ENCODE peak calls at places on chromosomes 3 and 15, in seven cellular contexts. M, K, F, P, Q, A and B are unnamed samples.

GRCh38 chr3:131568460-131568859 is 65.7 kb upstream of the MRPL3 start:
- DNase-seq in F (no peak), P (no peak), K (no peak), Q (no peak), M (peak), A (no peak), B (no peak)

GRCh38 chr15:74808073-74808839 is 4.4 kb upstream of the LMAN1L start:
- DNase-seq in F (no peak), P (no peak), K (no peak), A (no peak), Q (peak), M (no peak), B (no peak)

GRCh38 chr3:120528163-120528562 is 68.0 kb upstream of the NDUFB4 start:
- DNase-seq in K (no peak), A (no peak), F (no peak), Q (no peak), P (no peak), M (no peak), B (no peak)

GRCh38 chr3:149473314-149473990 is 1.0 kb upstream of the TM4SF4 start:
- DNase-seq in F (no peak), Q (no peak), P (no peak), M (no peak), A (no peak), K (no peak), B (no peak)

GRCh38 chr3:194100856-194101390 is 35.0 kb upstream of the HES1 start:
- DNase-seq in F (no peak), K (no peak), A (no peak), Q (peak), M (no peak), P (peak), B (no peak)

GRCh38 chr3:58568572-58569286 is 8.5 kb downstream of the FAM107A start:
- DNase-seq in A (peak), Q (peak), K (peak), M (peak), F (peak), P (no peak), B (peak)

GRCh38 chr3:197555281-197556261 is at the start of gene BDH1:
- DNase-seq in M (peak), A (no peak), Q (no peak), K (peak), P (no peak), F (no peak), B (no peak)

GRCh38 chr3:55519016-55519415 is 31.9 kb upstream of the WNT5A start:
- DNase-seq in P (no peak), A (no peak), Q (no peak), M (no peak), K (no peak), F (no peak), B (no peak)

GRCh38 chr15:63601727-63602185 is 4.6 kb downstream of the FBXL22 start:
- DNase-seq in F (no peak), A (no peak), Q (no peak), K (peak), P (no peak), M (no peak), B (no peak)

GRCh38 chr3:194124221-194124620 is 11.7 kb upstream of the HES1 start:
- DNase-seq in Q (no peak), P (no peak), M (no peak), A (no peak), K (no peak), F (no peak), B (no peak)

GRCh38 chr15:39344662-39345141 is 236.2 kb upstream of the THBS1 start:
- DNase-seq in A (peak), F (no peak), M (no peak), P (no peak), K (no peak), Q (no peak), B (no peak)

GRCh38 chr15:91186892-91187644 is 87.0 kb downstream of the SV2B start:
- DNase-seq in A (peak), F (no peak), K (no peak), P (no peak), Q (no peak), M (peak), B (no peak)

GRCh38 chr3:197490098-197490497 is 65.7 kb downstream of the BDH1 start:
- DNase-seq in A (peak), P (no peak), Q (no peak), K (no peak), M (no peak), F (no peak), B (no peak)

GRCh38 chr3:194560047-194560446 is 73.2 kb downstream of the TMEM44 start:
- DNase-seq in K (no peak), P (no peak), F (no peak), A (no peak), Q (peak), M (no peak), B (no peak)

GRCh38 chr15:25436707-25437106 is 2.1 kb downstream of the UBE3A start:
- DNase-seq in A (peak), Q (peak), P (no peak), M (no peak), F (no peak), K (no peak), B (no peak)

GRCh38 chr3:63096248-63097058 is 181.7 kb upstream of the SYNPR start:
- DNase-seq in F (no peak), P (no peak), M (no peak), A (no peak), Q (no peak), K (no peak), B (peak)

GRCh38 chr3:28476194-28476593 is 127.6 kb upstream of the AZI2 start:
- DNase-seq in K (peak), P (peak), A (peak), F (no peak), Q (no peak), M (no peak), B (no peak)

GRCh38 chr15:98083203-98083910 is 122.9 kb downstream of the ARRDC4 start:
- DNase-seq in Q (no peak), K (no peak), A (no peak), M (no peak), P (no peak), F (no peak), B (no peak)

GRCh38 chr3:10737785-10738184 is 78.2 kb upstream of the SLC6A11 start:
- DNase-seq in P (no peak), K (no peak), Q (no peak), F (no peak), M (no peak), A (no peak), B (no peak)

GRCh38 chr3:119156868-119157267 is 10.9 kb downstream of the TEX55 start:
- DNase-seq in M (no peak), P (no peak), A (no peak), K (no peak), Q (no peak), F (no peak), B (no peak)

GRCh38 chr3:78880588-78881461 is 887.0 kb downstream of the ROBO1 start:
- DNase-seq in F (no peak), K (no peak), P (no peak), M (no peak), Q (no peak), A (no peak), B (no peak)

GRCh38 chr15:67839929-67840746 is at the start of gene RNU6-1:
- DNase-seq in Q (peak), M (peak), F (peak), K (peak), P (peak), A (peak), B (no peak)

GRCh38 chr3:171351676-171352075 is 108.5 kb downstream of the TNIK start:
- DNase-seq in M (no peak), F (no peak), P (no peak), A (no peak), K (no peak), Q (no peak), B (no peak)

GRCh38 chr15:32825219-32825618 is 107.4 kb downstream of the GREM1 start:
- DNase-seq in M (no peak), F (no peak), A (no peak), K (no peak), P (no peak), Q (no peak), B (no peak)

GRCh38 chr3:119981386-119981785 is 112.9 kb downstream of the GSK3B start:
- DNase-seq in F (no peak), Q (no peak), K (no peak), M (no peak), A (no peak), P (no peak), B (no peak)

GRCh38 chr15:41935566-41936020 is 36.8 kb downstream of the EHD4 start:
- DNase-seq in F (no peak), P (no peak), K (no peak), M (no peak), A (no peak), Q (no peak), B (no peak)

GRCh38 chr3:51391566-51392300 is 648 bp downstream of the RBM15B start:
- DNase-seq in F (no peak), P (no peak), Q (no peak), M (peak), K (peak), A (no peak), B (no peak)

GRCh38 chr15:94230436-94230885 is 900 bp upstream of the MCTP2 start:
- DNase-seq in M (no peak), A (no peak), Q (no peak), P (no peak), F (no peak), K (no peak), B (no peak)

GRCh38 chr3:126389112-126389791 is 5.5 kb upstream of the CFAP100 start:
- DNase-seq in Q (peak), F (peak), A (peak), P (peak), M (peak), K (peak), B (no peak)

GRCh38 chr3:159928071-159928491 is 60.6 kb upstream of the IL12A start:
- DNase-seq in Q (no peak), A (no peak), P (no peak), K (peak), M (no peak), F (no peak), B (no peak)

GRCh38 chr3:128588147-128588546 is 62.5 kb downstream of the RPN1 start:
- DNase-seq in P (no peak), A (no peak), M (no peak), K (no peak), F (no peak), Q (no peak), B (no peak)

GRCh38 chr3:166556955-166557354 is 719.7 kb upstream of the BCHE start:
- DNase-seq in K (no peak), M (no peak), F (no peak), A (no peak), P (no peak), Q (no peak), B (no peak)

DNA sequence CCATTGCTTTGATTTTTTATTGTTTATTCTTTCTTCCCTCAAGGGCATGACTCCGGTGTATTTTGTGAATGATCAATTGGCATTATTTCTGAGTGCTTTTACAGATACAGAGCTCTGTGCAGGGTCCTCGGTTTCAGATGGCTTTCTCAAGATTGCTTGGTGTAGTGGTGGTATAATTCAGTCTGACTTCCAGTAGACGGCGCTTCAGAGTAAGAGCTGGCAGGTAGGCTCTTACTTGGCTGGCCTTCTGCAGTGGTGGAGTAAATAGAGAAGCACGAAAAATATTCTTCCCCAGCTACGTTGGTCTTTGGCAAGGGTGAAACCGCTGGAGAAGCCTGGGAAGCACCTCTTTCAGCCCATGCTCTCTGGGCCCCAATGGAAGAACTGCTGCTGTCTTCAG is 723.0 kb upstream of the BCHE start:
- DNase-seq in A (peak), P (no peak), F (no peak), Q (no peak), M (no peak), K (no peak), B (no peak)
- TF ChIP-seq CTCF in A (peak), P (no peak), F (no peak), Q (no peak), M (no peak), K (no peak), B (no peak)

GRCh38 chr15:52765779-52766178 is 24.4 kb downstream of the ONECUT1 start:
- DNase-seq in M (peak), A (peak), Q (no peak), P (no peak), K (no peak), F (no peak), B (no peak)
- TF ChIP-seq CTCF in M (peak), A (peak), Q (peak), P (no peak), K (peak), F (peak), B (peak)

DNA sequence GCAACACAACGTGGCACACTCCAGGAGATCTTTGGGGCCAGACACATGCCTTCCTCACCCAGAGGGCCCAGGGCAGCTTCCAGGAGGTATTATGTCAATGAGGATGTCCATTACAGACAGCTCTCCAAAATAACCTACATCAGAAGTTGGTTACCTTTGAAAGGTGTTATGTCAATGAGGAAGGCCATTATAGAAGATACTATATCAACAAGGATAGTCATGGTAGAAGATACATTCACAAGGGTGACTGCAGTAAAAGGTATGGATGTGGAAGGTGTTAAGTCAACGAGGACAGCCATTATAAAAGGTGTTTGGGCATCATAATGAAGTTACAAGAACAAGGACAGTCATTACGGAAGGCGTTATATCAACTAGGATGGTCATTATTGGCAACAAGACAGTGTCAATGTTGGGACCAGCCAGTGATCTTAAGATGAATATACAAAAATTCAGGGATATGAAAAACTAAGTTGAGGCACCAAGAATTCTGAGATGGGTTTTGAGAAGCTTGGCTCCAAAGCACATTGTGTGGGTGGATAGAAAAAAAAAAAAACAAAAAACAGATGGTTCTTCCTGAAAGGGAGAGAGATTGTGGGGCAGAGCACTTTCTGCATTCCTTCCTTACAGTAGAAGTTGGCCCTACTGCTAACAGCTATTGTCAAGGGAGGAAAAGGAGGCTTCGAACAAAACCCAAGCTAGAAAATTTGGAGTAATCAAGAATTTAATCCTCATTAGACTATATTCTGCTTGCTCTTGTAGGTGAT is 11.2 kb downstream of the CDCP1 start:
- DNase-seq in Q (no peak), M (no peak), K (no peak), P (no peak), A (no peak), F (no peak), B (no peak)
- TF ChIP-seq CTCF in Q (no peak), M (no peak), K (no peak), P (no peak), A (no peak), F (no peak), B (no peak)

GRCh38 chr3:89950772-89951171 is 843.4 kb downstream of the EPHA3 start:
- DNase-seq in A (no peak), M (no peak), F (no peak), P (no peak), Q (no peak), K (no peak), B (no peak)
- TF ChIP-seq CTCF in A (no peak), M (no peak), F (no peak), P (no peak), Q (no peak), K (no peak), B (no peak)

GRCh38 chr15:56918046-56918906 is at the start of gene TCF12:
- DNase-seq in M (peak), K (peak), P (peak), Q (peak), F (peak), A (peak), B (peak)
- TF ChIP-seq CTCF in M (no peak), K (peak), P (peak), Q (peak), F (peak), A (peak), B (peak)

GRCh38 chr3:13348100-13348499 is 72.0 kb downstream of the NUP210 start:
- DNase-seq in A (no peak), F (no peak), P (no peak), K (no peak), Q (no peak), M (no peak), B (no peak)

GRCh38 chr3:13345772-13346171 is 74.3 kb downstream of the NUP210 start:
- DNase-seq in P (no peak), A (no peak), Q (no peak), M (no peak), F (no peak), K (no peak), B (no peak)

GRCh38 chr3:13346481-13347389 is 73.4 kb downstream of the NUP210 start:
- DNase-seq in A (no peak), F (peak), M (peak), K (peak), P (no peak), Q (no peak), B (no peak)

GRCh38 chr3:13348671-13349396 is 71.3 kb downstream of the NUP210 start:
- DNase-seq in P (no peak), F (no peak), M (peak), K (no peak), Q (no peak), A (no peak), B (no peak)

GRCh38 chr3:13347390-13347966 is 72.6 kb downstream of the NUP210 start:
- DNase-seq in F (no peak), A (no peak), K (no peak), M (peak), Q (no peak), P (no peak), B (no peak)
- TF ChIP-seq CTCF in F (no peak), A (no peak), K (no peak), M (no peak), Q (no peak), P (no peak), B (no peak)

GRCh38 chr3:31542246-31542645 is 9.5 kb downstream of the STT3B start:
- DNase-seq in A (no peak), K (no peak), M (no peak), F (no peak), Q (no peak), P (no peak), B (no peak)

GRCh38 chr3:31546725-31547124 is 14.0 kb downstream of the STT3B start:
- DNase-seq in A (no peak), K (no peak), F (no peak), Q (no peak), M (no peak), P (no peak), B (no peak)

GRCh38 chr3:31543375-31543774 is 10.7 kb downstream of the STT3B start:
- DNase-seq in A (no peak), M (no peak), Q (no peak), F (no peak), P (no peak), K (no peak), B (no peak)

GRCh38 chr3:31546152-31546551 is 13.4 kb downstream of the STT3B start:
- DNase-seq in A (no peak), Q (no peak), K (no peak), P (no peak), F (no peak), M (no peak), B (no peak)

DNA sequence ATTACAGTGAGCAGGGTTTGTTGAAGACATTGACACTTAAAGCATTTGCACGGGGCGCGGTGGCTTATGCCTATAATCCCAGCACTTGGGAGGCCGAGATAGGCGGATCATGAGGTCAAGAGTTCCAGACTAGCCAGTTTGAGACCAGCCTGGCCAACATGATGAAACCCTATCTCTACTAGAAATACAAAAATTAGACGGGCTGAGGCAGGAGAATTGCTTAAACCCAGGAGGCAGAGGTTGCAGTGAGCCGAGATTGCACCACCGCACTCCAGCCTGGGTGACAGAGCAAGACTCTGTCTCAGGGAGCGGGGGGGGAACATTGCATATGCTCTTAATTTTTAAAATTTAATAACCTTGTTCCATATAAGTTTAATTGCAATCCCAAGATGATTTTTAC is 11.9 kb downstream of the STT3B start:
- DNase-seq in K (no peak), P (no peak), Q (peak), F (peak), M (no peak), A (peak), B (no peak)
- TF ChIP-seq CTCF in K (no peak), P (no peak), Q (no peak), F (no peak), M (no peak), A (no peak), B (no peak)

GRCh38 chr3:152466784-152467183 is 198.1 kb downstream of the MBNL1 start:
- DNase-seq in Q (no peak), K (peak), M (no peak), A (peak), F (no peak), P (no peak), B (no peak)
- TF ChIP-seq CTCF in Q (peak), K (peak), M (peak), A (peak), F (peak), P (peak), B (peak)

GRCh38 chr3:46209751-46210470 is 1.8 kb upstream of the CCR1 start:
- DNase-seq in K (no peak), M (no peak), Q (no peak), P (no peak), F (no peak), A (no peak), B (no peak)

GRCh38 chr3:46213201-46213600 is 5.1 kb upstream of the CCR1 start:
- DNase-seq in F (no peak), K (no peak), Q (no peak), P (no peak), M (no peak), A (no peak), B (no peak)

GRCh38 chr3:46214751-46215352 is 6.7 kb upstream of the CCR1 start:
- DNase-seq in K (no peak), P (no peak), F (no peak), Q (peak), M (peak), A (no peak), B (no peak)

GRCh38 chr3:46209053-46209452 is 940 bp upstream of the CCR1 start:
- DNase-seq in P (no peak), F (no peak), Q (no peak), M (no peak), K (no peak), A (no peak), B (no peak)

DNA sequence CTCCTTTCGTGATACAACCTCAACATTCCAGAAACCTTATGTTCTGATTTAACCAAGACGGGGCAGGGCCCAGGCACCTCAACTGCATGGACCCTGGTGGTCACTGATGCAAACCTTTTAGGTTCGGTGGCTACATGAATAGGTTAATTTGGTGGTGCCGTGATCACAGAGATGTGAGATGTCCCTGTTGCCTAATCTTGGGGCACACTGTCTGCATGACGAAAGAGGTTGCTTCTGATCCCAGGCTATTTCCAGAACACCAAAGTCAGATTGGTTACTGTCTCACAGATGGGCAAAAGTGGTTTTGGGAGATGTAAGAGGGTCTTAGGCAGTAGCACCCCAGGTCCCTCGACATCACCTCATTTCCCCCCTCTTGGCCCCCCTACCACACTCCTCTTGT is 4.0 kb upstream of the CCR1 start:
- DNase-seq in A (no peak), P (no peak), M (no peak), Q (no peak), F (no peak), K (no peak), B (no peak)
- TF ChIP-seq CTCF in A (no peak), P (no peak), M (no peak), Q (no peak), F (no peak), K (no peak), B (no peak)